ENCODE peak calls at places on chromosomes 12 and 14, in five cellular contexts. L is CD8-positive, alpha-beta memory T cell; V is fibroblast of pulmonary artery; H is fibroblast of villous mesenchyme; T is kidney epithelial cell. S is an unnamed sample.
A peak's percentile ranks its signal among the peaks of the same experiment; 100 is the strongest.

GRCh38 chr14:34843011-34843554 is 32.1 kb downstream of the BAZ1A start:
- DNase-seq in L (no peak), V (peak; percentile 88), H (peak; percentile 79), T (peak; percentile 63), S (no peak)

GRCh38 chr14:52733824-52734223 is 3.9 kb downstream of the STYX start:
- DNase-seq in L (no peak), V (no peak), H (no peak), T (no peak), S (no peak)

GRCh38 chr14:52080817-52081755 is 12.2 kb upstream of the NID2 start:
- DNase-seq in L (no peak), V (peak; percentile 92), H (peak; percentile 96), T (peak; percentile 84), S (no peak)

GRCh38 chr12:113747048-113747447 is 219.1 kb downstream of the RBM19 start:
- DNase-seq in L (no peak), V (no peak), H (no peak), T (no peak), S (no peak)

GRCh38 chr12:132471011-132471857 is 18.7 kb upstream of the FBRSL1 start:
- DNase-seq in L (no peak), V (no peak), H (no peak), T (no peak), S (no peak)

GRCh38 chr12:37545759-37546158 is 770.8 kb upstream of the ALG10B start:
- DNase-seq in L (no peak), V (no peak), H (no peak), T (no peak), S (no peak)

GRCh38 chr12:45234134-45234865 is 18.4 kb downstream of the ANO6 start:
- DNase-seq in L (no peak), V (peak; percentile 97), H (peak; percentile 97), T (peak; percentile 92), S (no peak)

GRCh38 chr12:52203126-52203921 is 11.5 kb upstream of the KRT80 start:
- DNase-seq in L (no peak), V (peak; percentile 79), H (peak; percentile 68), T (peak; percentile 74), S (no peak)

GRCh38 chr12:124399622-124400021 is 104.7 kb downstream of the RFLNA start:
- DNase-seq in L (peak; percentile 23), V (peak; percentile 46), H (no peak), T (no peak), S (peak; percentile 27)

GRCh38 chr12:43453761-43454160 is 98.2 kb downstream of the ADAMTS20 start:
- DNase-seq in L (no peak), V (no peak), H (peak; percentile 82), T (no peak), S (no peak)

GRCh38 chr12:109309441-109310246 is 560 bp upstream of the FOXN4 start:
- DNase-seq in L (no peak), V (no peak), H (no peak), T (no peak), S (peak; percentile 7)

GRCh38 chr14:77991128-77991772 is 178.9 kb upstream of the NRXN3 start:
- DNase-seq in L (no peak), V (no peak), H (no peak), T (no peak), S (no peak)

GRCh38 chr14:62662811-62663477 is 382.3 kb downstream of the KCNH5 start:
- DNase-seq in L (no peak), V (peak; percentile 13), H (no peak), T (no peak), S (no peak)

GRCh38 chr12:6632026-6632978 is 3.5 kb downstream of the LPAR5 start:
- DNase-seq in L (peak; percentile 69), V (no peak), H (no peak), T (no peak), S (peak; percentile 62)
- H3K4me3 ChIP-seq in L (peak overlapping the region; percentile 67), V (no peak overlapping the region), H (no peak overlapping the region), T (no peak overlapping the region), S (no peak overlapping the region)

DNA sequence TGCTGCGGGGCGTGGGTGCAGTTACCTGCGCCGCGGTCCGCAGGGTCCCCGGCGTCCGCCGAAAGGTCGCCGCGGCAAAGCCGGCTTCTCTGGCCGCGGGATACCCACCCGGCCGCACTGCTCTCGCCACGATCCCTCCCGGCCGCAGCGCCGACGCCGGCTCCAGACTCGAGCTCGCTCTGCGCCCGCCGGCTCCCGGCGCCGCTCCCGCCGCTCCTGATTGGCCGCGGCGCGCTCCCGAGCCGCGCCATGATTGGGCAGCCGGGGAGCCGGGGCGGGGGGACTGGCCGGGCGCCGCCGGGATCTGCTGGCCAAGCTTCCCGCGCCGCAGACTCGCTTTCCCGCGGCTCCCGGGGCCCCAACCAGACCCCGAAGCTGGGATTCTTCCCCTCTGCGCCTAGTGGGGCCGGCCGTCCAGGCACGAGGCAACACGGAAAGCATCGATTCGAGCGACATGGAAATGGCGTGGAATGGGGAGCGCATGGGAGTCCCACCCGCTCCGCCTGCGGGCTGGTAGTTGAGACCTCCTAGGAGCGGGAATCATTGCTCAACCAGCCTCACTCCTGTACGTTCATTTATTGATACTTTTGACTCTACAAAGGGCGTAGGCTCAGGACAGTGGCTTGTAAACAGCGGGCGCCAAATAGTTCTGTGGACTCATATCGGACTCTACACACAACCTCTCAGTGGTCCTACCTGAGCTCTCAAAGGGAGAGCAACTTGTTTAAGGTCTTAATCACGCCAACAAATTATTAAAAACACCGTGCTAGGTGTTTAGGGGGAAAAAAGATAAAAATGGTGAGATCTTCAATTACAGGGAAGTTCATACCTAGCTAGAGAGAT is 36.4 kb upstream of the STON2 start:
- DNase-seq in L (peak; percentile 16), V (peak; percentile 57), H (peak; percentile 52), T (no peak), S (peak; percentile 11)
- H3K4me3 ChIP-seq in L (peak overlapping the region; percentile 53), V (peak overlapping the region; percentile 42), H (peak overlapping the region; percentile 56), T (peak overlapping the region; percentile 55), S (no peak overlapping the region)

GRCh38 chr12:94147991-94148840 is at the start of gene PLXNC1:
- DNase-seq in L (peak; percentile 67), V (peak; percentile 57), H (peak; percentile 41), T (no peak), S (peak; percentile 81)
- H3K4me3 ChIP-seq in L (peak within 1 kb of the TSS; percentile 65), V (peak within 1 kb of the TSS; percentile 51), H (peak within 1 kb of the TSS; percentile 56), T (peak within 1 kb of the TSS; percentile 40), S (peak within 1 kb of the TSS; percentile 57)

DNA sequence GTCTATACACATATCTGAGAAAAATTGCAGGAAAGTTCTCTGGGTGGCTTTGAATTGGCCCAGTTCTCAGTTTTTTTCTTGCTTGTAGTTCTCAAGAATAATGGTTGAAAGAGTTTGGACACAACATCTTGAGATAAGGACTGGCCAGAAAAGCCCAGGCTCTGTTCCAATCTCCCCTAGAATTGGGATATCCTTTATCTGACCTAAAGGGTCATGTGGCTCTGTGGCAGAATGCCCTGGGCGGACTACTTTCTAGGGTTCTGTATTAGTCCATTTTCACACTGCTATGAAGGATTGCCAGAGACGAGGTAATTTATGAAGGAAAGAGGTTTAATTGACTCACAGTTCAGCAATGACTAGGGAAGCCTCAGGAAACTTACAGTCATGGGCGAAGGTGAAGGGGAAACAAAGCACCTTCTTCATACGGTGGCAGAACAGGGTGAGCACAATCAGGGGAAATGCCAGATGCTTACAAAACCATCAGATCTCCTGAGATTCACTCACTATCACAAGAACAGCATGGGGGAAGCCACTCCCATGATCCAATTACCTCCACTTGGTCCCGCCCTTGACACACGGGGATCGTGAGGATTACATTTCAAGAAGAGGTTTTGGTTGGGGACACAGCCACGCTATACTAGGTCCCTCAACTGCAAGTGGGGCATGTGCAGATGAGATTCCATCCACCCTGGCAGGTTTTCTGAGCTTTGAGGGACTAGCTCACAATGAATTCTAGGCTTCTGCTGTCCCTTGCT is 1504.5 kb upstream of the FLRT2 start:
- DNase-seq in L (no peak), V (no peak), H (no peak), T (no peak), S (no peak)
- H3K4me3 ChIP-seq in L (no peak overlapping the region), V (no peak overlapping the region), H (no peak overlapping the region), T (no peak overlapping the region), S (no peak overlapping the region)

GRCh38 chr12:51028126-51028810 is 2.1 kb upstream of the SLC11A2 start:
- DNase-seq in L (peak; percentile 26), V (peak; percentile 58), H (peak; percentile 63), T (no peak), S (peak; percentile 18)

GRCh38 chr12:51028811-51029146 is 2.6 kb upstream of the SLC11A2 start:
- DNase-seq in L (no peak), V (peak; percentile 25), H (no peak), T (no peak), S (no peak)

GRCh38 chr12:51025748-51026654 is at the start of gene SLC11A2:
- DNase-seq in L (peak; percentile 91), V (peak; percentile 93), H (peak; percentile 93), T (peak; percentile 75), S (peak; percentile 89)

GRCh38 chr12:51025182-51025747 is 919 bp downstream of the SLC11A2 start:
- DNase-seq in L (no peak), V (no peak), H (no peak), T (no peak), S (no peak)

DNA sequence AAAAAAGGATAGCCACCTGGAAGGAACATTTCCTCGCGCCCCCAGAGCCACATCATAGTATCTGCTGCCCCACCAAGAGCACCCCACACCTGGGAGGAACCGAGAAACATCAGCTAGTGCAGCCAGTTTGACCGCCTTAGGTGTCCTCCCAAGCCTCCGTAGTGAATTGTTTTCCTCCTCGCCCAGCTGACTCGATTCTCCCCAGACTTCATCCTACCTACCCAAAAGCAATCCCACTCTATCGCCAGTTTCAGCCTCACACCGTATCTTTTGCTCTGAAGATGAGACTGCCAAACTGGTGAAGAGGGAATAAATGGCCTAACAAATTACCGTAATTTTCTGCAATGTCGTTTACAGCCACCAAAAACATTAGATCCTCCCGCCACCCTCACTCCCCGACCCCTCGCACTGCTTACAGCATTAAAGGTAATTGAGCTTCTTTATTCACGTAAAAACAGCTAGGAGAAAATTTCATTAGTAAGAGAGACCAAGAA is 1.2 kb upstream of the SLC11A2 start:
- DNase-seq in L (no peak), V (no peak), H (no peak), T (no peak), S (no peak)
- H3K4me3 ChIP-seq in L (no peak overlapping the region), V (no peak overlapping the region), H (no peak overlapping the region), T (no peak overlapping the region), S (no peak overlapping the region)

GRCh38 chr12:116598341-116599284 is 39.4 kb downstream of the MAP1LC3B2 start:
- DNase-seq in L (no peak), V (no peak), H (peak; percentile 58), T (no peak), S (no peak)
- H3K4me3 ChIP-seq in L (no peak overlapping the region), V (no peak overlapping the region), H (no peak overlapping the region), T (no peak overlapping the region), S (no peak overlapping the region)

GRCh38 chr14:103805708-103806107 is 41.7 kb downstream of the PPP1R13B start:
- DNase-seq in L (no peak), V (no peak), H (peak; percentile 5), T (no peak), S (no peak)

GRCh38 chr14:103806805-103807204 is 40.6 kb downstream of the PPP1R13B start:
- DNase-seq in L (no peak), V (no peak), H (no peak), T (no peak), S (no peak)

GRCh38 chr14:103815253-103815652 is 32.1 kb downstream of the PPP1R13B start:
- DNase-seq in L (no peak), V (no peak), H (no peak), T (no peak), S (no peak)

GRCh38 chr14:103808403-103809001 is 38.9 kb downstream of the PPP1R13B start:
- DNase-seq in L (peak; percentile 59), V (peak; percentile 82), H (peak; percentile 72), T (no peak), S (peak; percentile 61)

DNA sequence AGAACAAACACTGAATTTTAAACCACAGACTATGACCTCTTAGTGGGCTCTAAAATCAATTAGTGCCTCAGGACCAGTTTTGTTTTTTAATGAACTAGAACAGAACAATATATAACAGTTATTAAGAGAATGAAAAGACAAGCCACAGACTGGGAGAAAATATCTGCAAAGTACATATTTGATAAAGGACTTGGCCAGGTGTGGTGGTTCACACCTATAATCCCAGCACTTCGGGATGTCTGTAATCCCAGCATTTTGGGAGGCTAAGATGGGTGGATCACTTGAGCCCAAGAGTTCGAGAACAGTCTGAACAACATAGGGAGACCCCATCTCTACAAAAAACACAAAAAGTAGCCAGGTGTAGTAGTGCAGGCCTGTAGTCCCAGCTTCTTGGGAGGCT is 36.2 kb downstream of the PPP1R13B start:
- DNase-seq in L (no peak), V (no peak), H (no peak), T (no peak), S (no peak)
- H3K4me3 ChIP-seq in L (no peak overlapping the region), V (no peak overlapping the region), H (no peak overlapping the region), T (no peak overlapping the region), S (no peak overlapping the region)

S was measured in CD4-positive, alpha-beta memory T cell.